ENCODE peak calls at places on chromosomes 12 and 14, in nine cellular contexts. G, Z, J, V, Y, S, D, X and W are unnamed samples.

GRCh38 chr14:90056821-90057220 is 5.0 kb upstream of the KCNK13 start:
- DNase-seq in G (no peak), Z (no peak), J (no peak), V (no peak), Y (no peak), S (no peak), D (no peak), X (no peak), W (no peak)

GRCh38 chr12:54459355-54459754 is 14.0 kb downstream of the GTSF1 start:
- DNase-seq in G (no peak), Z (no peak), J (no peak), V (no peak), Y (no peak), S (no peak), D (no peak), X (no peak), W (no peak)

GRCh38 chr12:42819801-42820200 is 230.3 kb upstream of the PRICKLE1 start:
- DNase-seq in G (no peak), Z (no peak), J (no peak), V (no peak), Y (no peak), S (no peak), D (no peak), X (no peak), W (peak)

GRCh38 chr12:104743181-104743580 is 214.9 kb downstream of the SLC41A2 start:
- DNase-seq in G (no peak), Z (no peak), J (no peak), V (no peak), Y (no peak), S (no peak), D (no peak), X (peak), W (no peak)

GRCh38 chr14:55673048-55673447 is 93.0 kb downstream of the KTN1 start:
- DNase-seq in G (no peak), Z (no peak), J (no peak), V (no peak), Y (no peak), S (no peak), D (no peak), X (no peak), W (no peak)

GRCh38 chr12:2944401-2945047 is 14.7 kb upstream of the TEAD4 start:
- DNase-seq in G (peak), Z (peak), J (peak), V (peak), Y (no peak), S (no peak), D (peak), X (peak), W (no peak)

GRCh38 chr14:73055251-73055650 is 3.1 kb upstream of the RBM25 start:
- DNase-seq in G (no peak), Z (no peak), J (no peak), V (no peak), Y (no peak), S (no peak), D (no peak), X (no peak), W (no peak)

GRCh38 chr12:93145086-93145485 is 216.0 kb upstream of the EEA1 start:
- DNase-seq in G (no peak), Z (no peak), J (no peak), V (no peak), Y (no peak), S (no peak), D (no peak), X (no peak), W (no peak)

GRCh38 chr14:88551936-88552565 is 2.8 kb downstream of the PTPN21 start:
- DNase-seq in G (no peak), Z (peak), J (no peak), V (no peak), Y (no peak), S (no peak), D (peak), X (no peak), W (no peak)

GRCh38 chr12:87253157-87253556 is 776.0 kb downstream of the C12orf50 start:
- DNase-seq in G (no peak), Z (peak), J (no peak), V (no peak), Y (no peak), S (no peak), D (no peak), X (no peak), W (no peak)

GRCh38 chr12:7110661-7111060 is 1.6 kb upstream of the C1RL start:
- DNase-seq in G (no peak), Z (no peak), J (no peak), V (no peak), Y (no peak), S (no peak), D (peak), X (no peak), W (no peak)

GRCh38 chr14:100025111-100025510 is 40.1 kb upstream of the EVL start:
- DNase-seq in G (no peak), Z (peak), J (no peak), V (no peak), Y (no peak), S (no peak), D (peak), X (no peak), W (no peak)

GRCh38 chr12:50077099-50077498 is 8.0 kb upstream of the SMARCD1 start:
- DNase-seq in G (no peak), Z (no peak), J (no peak), V (no peak), Y (no peak), S (no peak), D (no peak), X (peak), W (no peak)

GRCh38 chr14:94593376-94593748 is 12.1 kb downstream of the SERPINA5 start:
- DNase-seq in G (no peak), Z (no peak), J (no peak), V (no peak), Y (no peak), S (no peak), D (no peak), X (peak), W (no peak)

GRCh38 chr12:19885987-19886804 is 446.9 kb downstream of the AEBP2 start:
- DNase-seq in G (no peak), Z (no peak), J (no peak), V (no peak), Y (no peak), S (no peak), D (no peak), X (no peak), W (no peak)

GRCh38 chr14:68247867-68248266 is 428.3 kb downstream of the RAD51B start:
- DNase-seq in G (no peak), Z (peak), J (no peak), V (no peak), Y (no peak), S (no peak), D (no peak), X (no peak), W (no peak)

GRCh38 chr12:32947203-32947795 is 50.7 kb upstream of the PKP2 start:
- DNase-seq in G (peak), Z (peak), J (no peak), V (no peak), Y (no peak), S (no peak), D (no peak), X (no peak), W (no peak)

GRCh38 chr14:89858084-89858483 is 96.4 kb downstream of the EFCAB11 start:
- DNase-seq in G (no peak), Z (no peak), J (no peak), V (no peak), Y (no peak), S (no peak), D (no peak), X (no peak), W (no peak)

GRCh38 chr14:31414190-31414833 is 6.0 kb downstream of the HEATR5A start:
- DNase-seq in G (no peak), Z (no peak), J (no peak), V (no peak), Y (no peak), S (no peak), D (no peak), X (no peak), W (no peak)

GRCh38 chr12:32692358-32692757 is 13.3 kb downstream of the DNM1L start:
- DNase-seq in G (no peak), Z (no peak), J (no peak), V (no peak), Y (no peak), S (no peak), D (no peak), X (no peak), W (no peak)

GRCh38 chr12:71671311-71671710 is 7.2 kb downstream of the THAP2 start:
- DNase-seq in G (no peak), Z (no peak), J (no peak), V (no peak), Y (no peak), S (no peak), D (no peak), X (no peak), W (no peak)

GRCh38 chr12:69027411-69027811 is 94.4 kb upstream of the CPM start:
- DNase-seq in G (no peak), Z (peak), J (no peak), V (no peak), Y (no peak), S (no peak), D (no peak), X (no peak), W (no peak)

GRCh38 chr12:78359530-78359929 is 505.0 kb upstream of the SYT1 start:
- DNase-seq in G (no peak), Z (peak), J (no peak), V (no peak), Y (no peak), S (no peak), D (no peak), X (no peak), W (peak)

GRCh38 chr12:93461503-93461902 is 5.8 kb upstream of the MRPL42 start:
- DNase-seq in G (no peak), Z (no peak), J (no peak), V (no peak), Y (no peak), S (no peak), D (no peak), X (no peak), W (no peak)

GRCh38 chr14:73058923-73059311 is 583 bp downstream of the RBM25 start:
- DNase-seq in G (peak), Z (peak), J (no peak), V (no peak), Y (no peak), S (no peak), D (no peak), X (no peak), W (no peak)

GRCh38 chr12:113136128-113136989 is 798 bp upstream of the RASAL1 start:
- DNase-seq in G (no peak), Z (no peak), J (no peak), V (peak), Y (no peak), S (no peak), D (no peak), X (no peak), W (no peak)

GRCh38 chr14:102986810-102987579 is 64.5 kb downstream of the AMN start:
- DNase-seq in G (no peak), Z (peak), J (no peak), V (no peak), Y (no peak), S (no peak), D (no peak), X (peak), W (no peak)

GRCh38 chr12:7642876-7643309 is 22.8 kb downstream of the APOBEC1 start:
- DNase-seq in G (no peak), Z (peak), J (no peak), V (no peak), Y (no peak), S (no peak), D (no peak), X (no peak), W (no peak)